ENCODE peak calls at places on chromosomes 11 and 22, in seven cellular contexts. F is spleen, O is HepG2, L is astrocyte of the spinal cord, G is sigmoid colon, C is fibroblast of villous mesenchyme, H is heart left ventricle. A is an unnamed sample.

GRCh38 chr11:45788887-45789286 is 16.1 kb upstream of the SLC35C1 start:
- DNase-seq in H (no peak), O (no peak), F (no peak), L (no peak), C (no peak), G (no peak), A (no peak)

GRCh38 chr22:42699953-42700352 is 20.7 kb downstream of the A4GALT start:
- DNase-seq in F (no peak), C (no peak), O (no peak), L (no peak), G (no peak), H (no peak), A (no peak)

GRCh38 chr11:126340960-126341709 is 14.4 kb upstream of the ST3GAL4 start:
- DNase-seq in H (no peak), G (no peak), O (no peak), L (no peak), C (no peak), F (peak; percentile 24), A (no peak)

GRCh38 chr11:64181506-64182411 is 4.2 kb upstream of the STIP1 start:
- DNase-seq in H (peak; percentile 94), L (peak; percentile 92), O (peak; percentile 82), F (peak; percentile 90), G (peak; percentile 98), C (peak; percentile 93), A (peak; percentile 93)

GRCh38 chr11:5383576-5383975 is at the start of gene OR51M1:
- DNase-seq in G (no peak), H (no peak), F (no peak), C (no peak), O (no peak), L (no peak), A (peak; percentile 68)

GRCh38 chr11:78163828-78164227 is 24.4 kb upstream of the ALG8 start:
- DNase-seq in F (no peak), L (no peak), G (no peak), O (no peak), H (no peak), C (no peak), A (no peak)

GRCh38 chr22:47367993-47368945 is 605.8 kb downstream of the TBC1D22A start:
- DNase-seq in F (peak; percentile 48), O (no peak), H (no peak), G (no peak), C (no peak), L (no peak), A (peak; percentile 14)

GRCh38 chr11:87142594-87142993 is 104.9 kb downstream of the TMEM135 start:
- DNase-seq in C (no peak), H (no peak), L (no peak), G (no peak), O (no peak), F (no peak), A (no peak)

GRCh38 chr22:43901976-43902643 is 10.3 kb upstream of the PNPLA5 start:
- DNase-seq in G (no peak), C (peak; percentile 68), H (no peak), L (peak; percentile 94), F (no peak), O (no peak), A (no peak)

GRCh38 chr11:17686185-17686980 is 33.0 kb upstream of the MYOD1 start:
- DNase-seq in L (peak; percentile 81), O (no peak), F (no peak), H (no peak), G (no peak), C (no peak), A (no peak)

GRCh38 chr11:27462543-27462942 is 10.0 kb downstream of the LGR4 start:
- DNase-seq in C (no peak), O (no peak), G (no peak), F (no peak), H (no peak), L (no peak), A (no peak)

GRCh38 chr11:1743587-1744136 is 6.7 kb downstream of the IFITM10 start:
- DNase-seq in L (no peak), F (peak; percentile 44), O (no peak), C (no peak), H (no peak), G (no peak), A (no peak)

GRCh38 chr11:34243620-34244493 is 114.0 kb downstream of the ABTB2 start:
- DNase-seq in C (peak; percentile 87), F (no peak), L (peak; percentile 68), G (no peak), O (no peak), H (no peak), A (peak; percentile 69)

GRCh38 chr11:119460582-119460981 is 37.6 kb upstream of the THY1 start:
- DNase-seq in F (no peak), H (no peak), C (peak; percentile 94), L (peak; percentile 81), O (no peak), G (no peak), A (no peak)

GRCh38 chr22:25174156-25174887 is 25.3 kb upstream of the CRYBB3 start:
- DNase-seq in O (no peak), F (no peak), H (no peak), L (no peak), C (no peak), G (no peak), A (no peak)

GRCh38 chr22:25170426-25170980 is 29.2 kb upstream of the CRYBB3 start:
- DNase-seq in G (no peak), C (no peak), H (no peak), F (no peak), O (no peak), L (no peak), A (no peak)

GRCh38 chr22:25174888-25175411 is 24.7 kb upstream of the CRYBB3 start:
- DNase-seq in O (no peak), H (no peak), F (no peak), L (no peak), C (no peak), G (no peak), A (no peak)

GRCh38 chr22:25169278-25170031 is 30.2 kb upstream of the CRYBB3 start:
- DNase-seq in C (no peak), F (no peak), L (no peak), G (peak; percentile 40), O (peak; percentile 82), H (no peak), A (no peak)

GRCh38 chr22:25172153-25172552 is 27.5 kb upstream of the CRYBB3 start:
- DNase-seq in C (no peak), G (no peak), F (no peak), L (no peak), H (no peak), O (peak; percentile 21), A (no peak)
- TF ChIP-seq CTCF in C (no peak), G (peak; percentile 55), F (no peak), L (no peak), H (peak; percentile 32), O (peak; percentile 71), A (peak; percentile 61)

DNA sequence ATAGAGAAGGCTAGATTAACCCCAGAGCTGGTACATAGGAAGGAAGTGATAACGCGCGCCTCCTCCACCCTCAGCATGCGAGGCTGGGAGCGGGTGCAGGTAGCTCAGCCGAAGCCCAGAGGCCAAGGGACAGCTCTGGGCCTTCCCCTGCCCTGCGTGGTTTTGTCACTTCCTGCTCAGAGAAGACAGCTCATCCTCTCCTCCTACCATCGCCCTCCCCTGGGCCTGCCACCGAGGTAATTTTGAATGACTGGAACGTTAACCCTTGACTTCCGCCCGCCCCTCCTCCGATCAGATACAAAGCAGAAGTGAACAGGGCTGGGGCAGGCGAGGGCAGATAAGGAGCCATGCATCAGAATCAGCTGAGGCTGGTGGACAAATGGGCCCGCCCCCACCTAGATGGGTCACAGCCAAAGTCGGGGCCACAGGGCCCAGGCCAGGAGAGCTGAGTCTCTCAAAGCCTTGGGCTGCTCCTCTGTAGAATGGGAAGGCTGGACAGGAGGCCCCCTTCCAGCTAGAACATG is 1.6 kb downstream of the RAC2 start:
- DNase-seq in C (peak; percentile 31), F (peak; percentile 97), L (no peak), O (no peak), H (peak; percentile 40), G (peak; percentile 73), A (peak; percentile 65)
- H3K4me3 ChIP-seq in C (no peak overlapping the region), F (peak overlapping the region; percentile 92), L (no peak overlapping the region), O (no peak overlapping the region), H (no peak overlapping the region), G (no peak overlapping the region), A (no peak overlapping the region)

DNA sequence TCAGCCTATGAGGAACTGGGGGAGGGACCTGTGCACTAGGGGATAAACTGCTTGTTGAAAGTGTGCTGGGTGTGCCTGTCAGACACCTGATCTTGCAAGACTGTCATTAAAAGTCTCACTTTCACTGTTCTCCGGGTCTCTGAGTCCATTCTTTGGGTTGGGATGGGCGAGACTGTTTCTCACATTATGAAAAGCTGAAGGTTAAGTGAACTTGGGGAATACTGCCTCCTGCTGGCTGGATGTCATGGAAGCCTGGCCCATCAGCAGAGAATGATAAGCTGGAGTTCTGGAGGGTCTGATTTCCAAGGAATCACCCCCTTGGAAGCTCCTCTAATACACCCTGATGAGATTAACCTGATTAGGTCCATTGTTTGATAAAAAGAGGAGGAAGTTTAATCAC is 9.0 kb upstream of the VPREB1 start:
- DNase-seq in G (no peak), O (no peak), H (no peak), F (no peak), L (no peak), C (peak; percentile 5), A (peak; percentile 86)
- TF ChIP-seq CTCF in G (no peak), O (peak; percentile 52), H (no peak), F (peak; percentile 47), L (peak; percentile 48), C (peak; percentile 31), A (peak; percentile 82)

GRCh38 chr11:124743050-124743449 is 3.3 kb downstream of the NRGN start:
- DNase-seq in F (peak; percentile 73), O (no peak), C (no peak), L (no peak), H (no peak), G (no peak), A (no peak)
- H3K4me3 ChIP-seq in F (no peak overlapping the region), O (no peak overlapping the region), C (no peak overlapping the region), L (no peak overlapping the region), H (no peak overlapping the region), G (no peak overlapping the region), A (no peak overlapping the region)

DNA sequence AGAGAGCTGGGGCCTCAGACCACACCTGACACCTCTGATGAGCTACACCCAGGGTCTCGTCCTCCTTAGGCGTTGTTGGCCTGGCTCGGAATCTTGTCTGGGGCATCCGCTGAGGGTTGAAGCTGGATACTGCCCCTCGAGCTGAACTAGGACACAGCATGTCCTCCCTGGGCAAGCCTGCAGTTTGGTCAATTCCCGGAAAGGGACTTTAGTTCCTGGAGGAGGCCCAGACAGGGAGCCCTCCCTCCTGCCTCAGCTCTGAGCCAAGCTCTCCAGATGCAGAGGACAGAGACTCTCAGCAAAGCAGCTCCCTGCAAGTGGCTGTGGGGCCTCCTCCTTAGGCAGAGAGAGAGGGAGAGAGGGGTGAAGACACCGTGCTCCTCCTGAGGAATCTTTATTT is 4.9 kb downstream of the APOL3 start:
- DNase-seq in O (peak; percentile 35), H (peak; percentile 83), L (no peak), F (no peak), G (peak; percentile 92), C (peak; percentile 52), A (no peak)
- TF ChIP-seq CTCF in O (no peak), H (no peak), L (no peak), F (no peak), G (no peak), C (no peak), A (no peak)

GRCh38 chr11:117313828-117314768 is 2.0 kb downstream of the BACE1 start:
- DNase-seq in F (peak; percentile 64), O (no peak), C (no peak), G (peak; percentile 58), L (no peak), H (no peak), A (no peak)
- H3K4me3 ChIP-seq in F (peak overlapping the region; percentile 65), O (peak overlapping the region; percentile 88), C (peak overlapping the region; percentile 82), G (peak overlapping the region; percentile 85), L (peak overlapping the region; percentile 73), H (peak overlapping the region; percentile 90), A (peak overlapping the region; percentile 89)

GRCh38 chr22:38153821-38154562 is 27.6 kb downstream of the PLA2G6 start:
- DNase-seq in F (no peak), H (no peak), L (no peak), O (peak; percentile 32), C (no peak), G (peak; percentile 40), A (peak; percentile 77)
- TF ChIP-seq CTCF in F (no peak), H (no peak), L (no peak), O (peak; percentile 38), C (no peak), G (no peak), A (peak; percentile 62)

A was measured in endodermal cell.